ENCODE peak calls at places on chromosomes 1 and 21, in seven cellular contexts. H is mammary epithelial cell, E is hepatocyte, T is left lung, P is body of pancreas, X is endodermal cell, R is right lobe of liver. S is an unnamed sample. For H3K4me1, the result is how much of the 10 kb centered on the place peaks cover.

GRCh38 chr1:111442457-111442856 is 6.6 kb downstream of the WDR77 start:
- DNase-seq in E (no peak), X (no peak), P (no peak), H (no peak), T (no peak), R (no peak), S (no peak)

GRCh38 chr1:2973661-2974593 is 47.3 kb upstream of the ACTRT2 start:
- DNase-seq in H (no peak), P (no peak), X (peak), E (no peak), T (no peak), R (no peak), S (no peak)

GRCh38 chr1:51558375-51558924 is 39.4 kb upstream of the EPS15 start:
- DNase-seq in P (no peak), X (peak), T (no peak), R (no peak), H (peak), E (no peak), S (no peak)

GRCh38 chr1:210407207-210407886 is 78.6 kb downstream of the HHAT start:
- DNase-seq in H (peak), P (peak), T (peak), R (peak), X (peak), E (peak), S (peak)

GRCh38 chr1:2786329-2787162 is 14.9 kb downstream of the TTC34 start:
- DNase-seq in T (peak), R (peak), P (peak), X (peak), E (no peak), H (no peak), S (peak)

GRCh38 chr1:86156571-86157455 is at the start of gene COL24A1:
- DNase-seq in X (peak), E (peak), T (peak), H (no peak), R (peak), P (peak), S (peak)

GRCh38 chr1:24236170-24237045 is 49.3 kb upstream of the IFNLR1 start:
- DNase-seq in R (peak), H (peak), T (no peak), P (peak), E (peak), X (peak), S (peak)

GRCh38 chr1:178651742-178652141 is 73.3 kb upstream of the RALGPS2 start:
- DNase-seq in H (no peak), T (no peak), P (no peak), R (no peak), X (no peak), E (peak), S (no peak)

GRCh38 chr1:5099558-5099957 is 445.1 kb downstream of the AJAP1 start:
- DNase-seq in P (no peak), R (no peak), E (no peak), T (no peak), X (peak), H (no peak), S (no peak)

GRCh38 chr21:40318371-40318770 is 451.1 kb downstream of the PCP4 start:
- DNase-seq in R (no peak), P (no peak), T (no peak), H (no peak), X (no peak), E (no peak), S (peak)

GRCh38 chr1:202367200-202367742 is 18.8 kb downstream of the PPP1R12B start:
- DNase-seq in P (no peak), E (no peak), R (no peak), X (no peak), T (no peak), H (no peak), S (no peak)

GRCh38 chr1:213720032-213720431 is 267.7 kb upstream of the PROX1 start:
- DNase-seq in R (no peak), P (no peak), H (no peak), E (no peak), T (no peak), X (no peak), S (no peak)

GRCh38 chr1:241336335-241336734 is 20.7 kb downstream of the RGS7 start:
- DNase-seq in H (no peak), T (no peak), R (no peak), E (peak), P (no peak), X (no peak), S (no peak)

GRCh38 chr1:64675718-64676345 is 69.0 kb upstream of the RAVER2 start:
- DNase-seq in X (no peak), H (no peak), R (no peak), E (peak), P (no peak), T (no peak), S (no peak)

DNA sequence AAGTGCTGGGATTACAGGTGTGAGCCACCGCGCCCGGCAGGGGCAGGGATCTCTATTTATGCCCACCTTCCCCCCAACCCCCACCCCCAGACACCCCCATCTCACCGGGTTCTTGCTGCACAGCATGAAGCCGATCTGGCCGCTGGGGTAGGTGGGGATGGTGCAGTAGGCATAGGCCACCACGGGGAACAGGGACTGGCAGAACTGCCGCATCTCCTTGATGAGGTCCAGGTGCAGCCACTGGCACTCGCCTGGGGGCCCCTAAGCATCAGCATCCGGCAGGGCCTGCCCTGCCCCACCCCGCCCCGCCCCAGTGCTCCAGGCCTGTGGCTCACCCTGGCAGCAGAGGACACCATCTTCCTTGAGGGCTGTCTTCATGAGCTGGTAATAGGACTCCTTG is 4.1 kb downstream of the SRM start:
- DNase-seq in H (no peak), X (no peak), R (no peak), P (no peak), E (no peak), T (no peak), S (no peak)
- H3K4me1 ChIP-seq in H (under half), X (under half), R (under half), P (under half), E (under half), T (under half), S (under half)

GRCh38 chr1:53255031-53255430 is 16.7 kb upstream of the MAGOH start:
- DNase-seq in X (no peak), H (no peak), T (no peak), P (no peak), E (no peak), R (no peak), S (no peak)
- TF ChIP-seq CTCF in X (peak), H (peak), T (no peak), P (no peak), E (no peak), R (no peak), S (no peak)

GRCh38 chr1:185598326-185598725 is 135.9 kb upstream of the HMCN1 start:
- DNase-seq in H (no peak), P (no peak), T (no peak), R (no peak), E (no peak), X (no peak), S (no peak)

GRCh38 chr1:185595835-185596667 is 138.1 kb upstream of the HMCN1 start:
- DNase-seq in R (peak), H (peak), P (peak), X (peak), T (no peak), E (peak), S (peak)

GRCh38 chr1:185594786-185595410 is 139.3 kb upstream of the HMCN1 start:
- DNase-seq in X (no peak), T (no peak), P (no peak), H (no peak), R (no peak), E (no peak), S (no peak)

DNA sequence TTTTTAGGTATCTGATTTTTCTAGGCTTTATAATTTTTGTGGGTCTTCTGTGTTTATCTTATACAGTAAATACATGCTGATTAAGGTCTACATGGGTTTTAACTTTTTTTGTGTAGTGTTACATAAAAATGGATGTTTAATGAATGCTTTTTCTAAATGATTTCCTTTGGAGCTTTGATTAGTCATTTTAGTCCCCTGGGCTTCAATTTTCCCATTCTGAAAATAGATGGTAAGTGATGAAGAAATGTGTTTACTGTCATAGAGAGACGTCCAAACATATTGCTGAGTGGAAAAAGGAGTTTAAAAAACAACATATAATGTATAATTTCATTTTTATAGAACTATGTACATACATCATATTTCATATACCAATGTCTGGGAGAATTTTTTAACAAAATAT is 140.9 kb upstream of the HMCN1 start:
- DNase-seq in P (no peak), E (no peak), H (no peak), X (no peak), T (no peak), R (no peak), S (no peak)
- H3K4me1 ChIP-seq in P (under half), E (under half), H (under half), X (under half), T (under half), R (under half), S (under half)

DNA sequence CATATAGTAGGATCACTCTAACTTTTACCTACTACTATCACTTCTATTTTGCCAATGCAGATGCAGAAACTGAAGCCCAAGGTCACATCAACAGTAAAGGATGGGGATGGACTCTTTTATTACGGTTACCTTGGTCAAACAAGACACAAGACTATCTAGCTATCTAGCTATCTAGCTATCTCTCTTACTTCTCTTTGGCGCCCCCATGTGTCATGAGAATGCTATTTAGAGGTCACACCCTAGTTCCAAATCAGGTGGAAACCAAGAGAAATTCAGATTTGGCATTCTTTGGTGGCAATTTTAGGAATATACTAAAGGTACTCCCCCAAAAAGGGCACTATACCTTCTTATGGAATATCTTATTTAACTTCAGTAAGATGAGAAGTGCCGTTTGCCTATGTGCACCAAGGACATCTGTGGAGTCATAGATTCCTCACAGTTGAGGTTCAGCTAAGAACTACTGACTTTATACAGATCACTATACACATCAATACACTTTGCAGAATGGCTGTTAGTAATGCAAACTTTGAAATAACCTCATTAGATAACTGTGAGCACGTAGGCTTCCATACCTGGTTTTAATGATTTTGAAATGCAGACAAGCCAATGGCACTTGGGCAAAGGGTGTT is 6.7 kb downstream of the ZNF648 start:
- DNase-seq in H (peak), R (no peak), T (no peak), E (peak), X (peak), P (peak), S (peak)
- TF ChIP-seq CTCF in H (peak), R (peak), T (peak), E (peak), X (peak), P (peak), S (peak)

GRCh38 chr1:230902349-230902923 is 34.1 kb upstream of the C1orf198 start:
- DNase-seq in E (no peak), T (peak), X (no peak), R (no peak), H (no peak), P (no peak), S (no peak)
- H3K4me1 ChIP-seq in E (under half), T (under half), X (under half), R (under half), H (under half), P (under half), S (under half)

DNA sequence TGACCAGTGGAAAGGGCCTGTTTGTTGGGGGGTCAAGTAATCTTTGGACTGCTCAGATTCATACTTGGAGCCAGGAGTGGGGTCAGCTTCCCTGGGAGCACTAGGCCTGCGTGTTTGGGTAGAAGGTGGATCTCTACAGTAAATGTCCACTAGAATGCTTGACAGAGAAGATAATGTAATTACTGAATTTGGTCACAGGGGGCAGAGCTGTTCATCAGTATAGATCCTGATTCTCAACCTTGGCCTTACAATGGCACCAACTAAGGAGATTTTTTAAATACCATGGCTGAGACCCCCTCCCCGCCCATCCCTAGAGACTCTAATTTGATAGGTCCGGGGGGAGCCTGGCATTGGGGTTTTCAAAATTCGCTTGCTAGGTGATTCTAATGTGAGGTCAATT is 217.5 kb upstream of the PLXNA2 start:
- DNase-seq in R (no peak), E (no peak), P (no peak), X (no peak), T (no peak), H (no peak), S (no peak)
- TF ChIP-seq CTCF in R (peak), E (no peak), P (no peak), X (peak), T (no peak), H (peak), S (no peak)